ENCODE peak calls at places on chromosomes 11 and 22, in six cellular contexts. U is HCT116, B is gastrocnemius medialis, H is lower leg skin, G is K562, O is A549. P is an unnamed sample.

GRCh38 chr22:42805998-42806481 is 51.0 kb downstream of the ARFGAP3 start:
- DNase-seq in U (no peak), B (no peak), H (no peak), G (no peak), O (no peak), P (no peak)

GRCh38 chr22:41598081-41598480 is 8.4 kb upstream of the PMM1 start:
- DNase-seq in U (no peak), B (no peak), H (no peak), G (no peak), O (no peak), P (no peak)

GRCh38 chr11:326842-327580 is 6.4 kb upstream of the IFITM3 start:
- DNase-seq in U (no peak), B (peak), H (peak), G (peak), O (no peak), P (peak)

GRCh38 chr11:109196016-109196415 is 226.0 kb upstream of the C11orf87 start:
- DNase-seq in U (no peak), B (no peak), H (no peak), G (no peak), O (no peak), P (no peak)

GRCh38 chr22:41446057-41446501 is 522 bp downstream of the TOB2 start:
- DNase-seq in U (no peak), B (no peak), H (peak), G (peak), O (no peak), P (no peak)

GRCh38 chr11:15673408-15673811 is 558.7 kb downstream of the INSC start:
- DNase-seq in U (no peak), B (no peak), H (no peak), G (no peak), O (no peak), P (no peak)

GRCh38 chr11:128544625-128545024 is 42.7 kb downstream of the ETS1 start:
- DNase-seq in U (no peak), B (no peak), H (no peak), G (no peak), O (no peak), P (no peak)

GRCh38 chr11:61140416-61140815 is 20.8 kb downstream of the VPS37C start:
- DNase-seq in U (no peak), B (no peak), H (no peak), G (no peak), O (no peak), P (no peak)

GRCh38 chr11:61041755-61042518 is 60.4 kb upstream of the CD5 start:
- DNase-seq in U (no peak), B (no peak), H (no peak), G (no peak), O (peak), P (no peak)

GRCh38 chr11:13304655-13305340 is 27.2 kb downstream of the BMAL1 start:
- DNase-seq in U (no peak), B (peak), H (no peak), G (no peak), O (no peak), P (no peak)

GRCh38 chr11:68315581-68315920 is 3.2 kb downstream of the LRP5 start:
- DNase-seq in U (no peak), B (no peak), H (no peak), G (peak), O (no peak), P (no peak)

GRCh38 chr11:125401746-125402145 is 94.3 kb downstream of the FEZ1 start:
- DNase-seq in U (no peak), B (peak), H (no peak), G (no peak), O (no peak), P (peak)

GRCh38 chr11:8006349-8006977 is 19.3 kb downstream of the EIF3F start:
- DNase-seq in U (peak), B (peak), H (peak), G (peak), O (peak), P (no peak)

GRCh38 chr22:31957970-31958594 is 13.7 kb downstream of the YWHAH start:
- DNase-seq in U (no peak), B (no peak), H (no peak), G (no peak), O (no peak), P (no peak)

GRCh38 chr22:30685178-30685577 is 9.5 kb upstream of the OSBP2 start:
- DNase-seq in U (no peak), B (no peak), H (no peak), G (no peak), O (no peak), P (no peak)

GRCh38 chr22:49789289-49790141 is 38.2 kb downstream of the BRD1 start:
- DNase-seq in U (no peak), B (peak), H (peak), G (no peak), O (no peak), P (peak)

GRCh38 chr11:106399075-106399500 is 321.6 kb downstream of the AASDHPPT start:
- DNase-seq in U (peak), B (peak), H (peak), G (no peak), O (peak), P (peak)

GRCh38 chr11:102453286-102453797 is 777 bp upstream of the TMEM123 start:
- DNase-seq in U (no peak), B (no peak), H (peak), G (peak), O (no peak), P (peak)

GRCh38 chr11:17734986-17735822 is 623 bp downstream of the KCNC1 start:
- DNase-seq in U (no peak), B (no peak), H (no peak), G (peak), O (peak), P (peak)

GRCh38 chr11:6362185-6362867 is 27.9 kb upstream of the SMPD1 start:
- DNase-seq in U (no peak), B (peak), H (no peak), G (no peak), O (no peak), P (no peak)

GRCh38 chr11:61266602-61267001 is 25.6 kb downstream of the PGA5 start:
- DNase-seq in U (no peak), B (no peak), H (no peak), G (peak), O (peak), P (no peak)

GRCh38 chr11:57463596-57464342 is 3.4 kb downstream of the RTN4RL2 start:
- DNase-seq in U (no peak), B (no peak), H (no peak), G (no peak), O (no peak), P (no peak)

GRCh38 chr22:30474683-30475424 is 3.0 kb upstream of the SEC14L3 start:
- DNase-seq in U (no peak), B (no peak), H (no peak), G (no peak), O (no peak), P (no peak)

GRCh38 chr11:14454861-14455632 is 44.6 kb downstream of the COPB1 start:
- DNase-seq in U (no peak), B (no peak), H (no peak), G (peak), O (peak), P (no peak)

GRCh38 chr22:17106161-17106784 is 14.9 kb downstream of the TMEM121B start:
- DNase-seq in U (no peak), B (no peak), H (no peak), G (no peak), O (no peak), P (no peak)

GRCh38 chr22:48954781-48955311 is 872.8 kb downstream of the BRD1 start:
- DNase-seq in U (no peak), B (no peak), H (peak), G (peak), O (no peak), P (no peak)

GRCh38 chr11:63920126-63920869 is 3.3 kb upstream of the RCOR2 start:
- DNase-seq in U (no peak), B (peak), H (no peak), G (no peak), O (no peak), P (no peak)

GRCh38 chr22:42536166-42536565 is 16.6 kb upstream of the RRP7A start:
- DNase-seq in U (no peak), B (no peak), H (no peak), G (no peak), O (no peak), P (no peak)

GRCh38 chr22:47547239-47547661 is 784.8 kb downstream of the TBC1D22A start:
- DNase-seq in U (no peak), B (no peak), H (no peak), G (no peak), O (no peak), P (no peak)

GRCh38 chr11:49995559-49995958 is 13.2 kb upstream of the OR4C12 start:
- DNase-seq in U (peak), B (no peak), H (no peak), G (peak), O (peak), P (peak)

GRCh38 chr11:117643606-117644300 is 153.3 kb downstream of the DSCAML1 start:
- DNase-seq in U (no peak), B (no peak), H (no peak), G (no peak), O (no peak), P (no peak)

GRCh38 chr11:78339483-78339882 is 78.1 kb downstream of the GAB2 start:
- DNase-seq in U (no peak), B (no peak), H (no peak), G (peak), O (no peak), P (no peak)

GRCh38 chr11:118705111-118705741 is 25.8 kb upstream of the TREH start:
- DNase-seq in U (no peak), B (no peak), H (no peak), G (no peak), O (no peak), P (no peak)

GRCh38 chr11:48005133-48005532 is 24.8 kb downstream of the PTPRJ start:
- DNase-seq in U (no peak), B (no peak), H (no peak), G (no peak), O (no peak), P (no peak)

GRCh38 chr11:35077709-35078695 is 61.0 kb upstream of the CD44 start:
- DNase-seq in U (peak), B (no peak), H (no peak), G (no peak), O (peak), P (no peak)

GRCh38 chr11:127521413-127521812 is 520.8 kb upstream of the KIRREL3 start:
- DNase-seq in U (no peak), B (no peak), H (no peak), G (no peak), O (no peak), P (no peak)

GRCh38 chr11:121582296-121582695 is 129.5 kb upstream of the SORL1-AS1 start:
- DNase-seq in U (no peak), B (no peak), H (no peak), G (no peak), O (no peak), P (no peak)

GRCh38 chr11:71153005-71153395 is 99.4 kb downstream of the SHANK2 start:
- DNase-seq in U (no peak), B (no peak), H (no peak), G (no peak), O (peak), P (no peak)

GRCh38 chr11:82858556-82859091 is 41.6 kb downstream of the PRCP start:
- DNase-seq in U (no peak), B (no peak), H (no peak), G (no peak), O (peak), P (no peak)

DNA sequence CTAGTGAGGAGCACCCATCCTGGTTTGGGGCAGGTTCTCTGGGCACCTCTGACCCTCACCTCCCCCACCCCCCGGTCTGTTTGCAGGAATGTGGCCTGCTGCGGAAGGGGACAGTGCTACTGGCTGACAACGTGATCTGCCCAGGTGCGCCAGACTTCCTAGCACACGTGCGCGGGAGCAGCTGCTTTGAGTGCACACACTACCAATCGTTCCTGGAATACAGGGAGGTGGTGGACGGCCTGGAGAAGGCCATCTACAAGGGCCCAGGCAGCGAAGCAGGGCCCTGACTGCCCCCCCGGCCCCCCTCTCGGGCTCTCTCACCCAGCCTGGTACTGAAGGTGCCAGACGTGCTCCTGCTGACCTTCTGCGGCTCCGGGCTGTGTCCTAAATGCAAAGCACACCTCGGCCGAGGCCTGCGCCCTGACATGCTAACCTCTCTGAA is 26.9 kb upstream of the TXNRD2 start:
- DNase-seq in U (no peak), B (no peak), H (no peak), G (no peak), O (no peak), P (no peak)
- TF ChIP-seq POLR2A in U (no peak), B (no peak), H (no peak), G (peak), O (no peak), P (no peak)

DNA sequence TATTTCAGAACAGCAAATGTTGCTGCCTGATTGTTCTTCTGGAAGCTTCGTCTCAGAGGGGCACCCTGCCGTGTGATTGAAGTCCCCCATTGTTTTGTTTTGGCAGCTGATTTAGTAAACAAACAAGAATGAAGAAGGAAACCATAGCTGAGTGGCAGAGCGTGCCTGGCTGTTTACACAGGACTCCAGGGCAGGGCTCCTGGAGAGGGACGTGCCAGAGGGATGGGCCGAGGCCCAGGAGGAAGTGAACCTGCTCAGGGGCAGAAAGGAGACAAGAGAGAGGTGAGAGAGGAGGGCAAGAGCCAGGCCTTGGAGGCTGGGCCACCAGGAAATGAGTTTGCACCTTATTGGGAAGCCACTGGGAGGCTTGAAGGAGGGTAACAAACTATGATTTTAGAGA is 85.5 kb upstream of the B3GAT1 start:
- DNase-seq in U (no peak), B (no peak), H (no peak), G (no peak), O (no peak), P (no peak)
- TF ChIP-seq POLR2A in U (no peak), B (no peak), H (no peak), G (no peak), O (no peak), P (no peak)

GRCh38 chr11:96314326-96315050 is 28.5 kb downstream of the MAML2 start:
- DNase-seq in U (peak), B (no peak), H (no peak), G (no peak), O (peak), P (no peak)
- TF ChIP-seq POLR2A in U (no peak), B (no peak), H (no peak), G (no peak), O (no peak), P (no peak)

DNA sequence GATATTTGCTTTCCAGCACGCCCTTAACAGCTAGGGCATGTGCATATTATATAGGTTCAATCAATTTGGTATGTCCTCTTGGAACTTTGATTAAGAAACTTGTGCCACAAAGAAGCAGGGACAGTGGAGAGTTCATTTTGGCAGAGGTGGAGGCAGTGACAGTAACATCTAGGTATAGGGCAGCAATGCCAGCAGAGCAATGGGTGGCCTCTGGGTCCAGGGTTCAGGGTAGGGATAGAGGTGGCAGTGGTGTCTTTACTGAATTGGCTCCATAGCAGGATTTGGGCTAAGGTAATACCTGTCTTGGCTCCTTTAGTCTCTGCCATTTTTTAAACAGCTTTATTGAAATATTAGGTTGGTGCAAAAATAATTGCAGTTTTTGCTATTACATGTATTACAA is 24.4 kb upstream of the POLD3 start:
- DNase-seq in U (no peak), B (no peak), H (no peak), G (no peak), O (no peak), P (no peak)
- TF ChIP-seq POLR2A in U (no peak), B (no peak), H (no peak), G (no peak), O (no peak), P (no peak)

GRCh38 chr11:65636108-65636809 is 1.6 kb upstream of the SIPA1 start:
- DNase-seq in U (no peak), B (no peak), H (no peak), G (peak), O (no peak), P (no peak)

GRCh38 chr11:65634905-65635731 is 2.8 kb upstream of the SIPA1 start:
- DNase-seq in U (no peak), B (no peak), H (no peak), G (no peak), O (no peak), P (no peak)

GRCh38 chr11:65639623-65640482 is 2.0 kb downstream of the SIPA1 start:
- DNase-seq in U (no peak), B (peak), H (no peak), G (no peak), O (no peak), P (no peak)

GRCh38 chr11:65636810-65637557 is 917 bp upstream of the SIPA1 start:
- DNase-seq in U (no peak), B (no peak), H (no peak), G (no peak), O (no peak), P (no peak)

DNA sequence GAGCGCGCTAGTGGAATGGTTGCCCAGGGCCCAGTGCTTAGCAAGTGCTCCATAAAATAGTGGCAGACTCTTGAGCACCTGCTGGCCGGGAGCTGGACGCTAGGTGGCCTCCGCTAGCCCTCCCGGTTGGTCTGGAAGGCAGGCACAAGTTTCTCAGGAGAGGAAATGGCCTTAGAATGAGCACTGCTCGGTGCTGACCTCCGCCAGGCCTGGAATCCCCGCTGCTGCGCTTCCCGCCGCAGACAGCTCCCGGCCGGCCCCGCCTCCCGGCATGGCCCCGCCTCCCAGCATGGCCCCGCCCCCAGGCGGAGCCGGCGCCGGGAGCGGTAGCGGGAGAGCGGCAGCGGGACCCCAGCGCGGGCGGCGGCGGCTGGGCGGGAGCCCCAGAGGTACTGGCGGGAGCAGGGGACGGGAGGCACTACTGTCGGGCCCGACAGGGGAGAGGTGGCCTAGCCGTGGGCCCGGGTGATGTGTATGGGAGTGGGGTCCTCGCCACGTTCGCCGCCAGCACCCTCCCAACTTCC is at the start of gene SIPA1:
- DNase-seq in U (peak), B (peak), H (peak), G (peak), O (peak), P (peak)
- TF ChIP-seq POLR2A in U (peak), B (peak), H (no peak), G (peak), O (peak), P (peak)

GRCh38 chr22:29040385-29041275 is 21.0 kb downstream of the C22orf31 start:
- DNase-seq in U (peak), B (peak), H (peak), G (peak), O (peak), P (peak)
- TF ChIP-seq POLR2A in U (no peak), B (no peak), H (no peak), G (no peak), O (no peak), P (no peak)

DNA sequence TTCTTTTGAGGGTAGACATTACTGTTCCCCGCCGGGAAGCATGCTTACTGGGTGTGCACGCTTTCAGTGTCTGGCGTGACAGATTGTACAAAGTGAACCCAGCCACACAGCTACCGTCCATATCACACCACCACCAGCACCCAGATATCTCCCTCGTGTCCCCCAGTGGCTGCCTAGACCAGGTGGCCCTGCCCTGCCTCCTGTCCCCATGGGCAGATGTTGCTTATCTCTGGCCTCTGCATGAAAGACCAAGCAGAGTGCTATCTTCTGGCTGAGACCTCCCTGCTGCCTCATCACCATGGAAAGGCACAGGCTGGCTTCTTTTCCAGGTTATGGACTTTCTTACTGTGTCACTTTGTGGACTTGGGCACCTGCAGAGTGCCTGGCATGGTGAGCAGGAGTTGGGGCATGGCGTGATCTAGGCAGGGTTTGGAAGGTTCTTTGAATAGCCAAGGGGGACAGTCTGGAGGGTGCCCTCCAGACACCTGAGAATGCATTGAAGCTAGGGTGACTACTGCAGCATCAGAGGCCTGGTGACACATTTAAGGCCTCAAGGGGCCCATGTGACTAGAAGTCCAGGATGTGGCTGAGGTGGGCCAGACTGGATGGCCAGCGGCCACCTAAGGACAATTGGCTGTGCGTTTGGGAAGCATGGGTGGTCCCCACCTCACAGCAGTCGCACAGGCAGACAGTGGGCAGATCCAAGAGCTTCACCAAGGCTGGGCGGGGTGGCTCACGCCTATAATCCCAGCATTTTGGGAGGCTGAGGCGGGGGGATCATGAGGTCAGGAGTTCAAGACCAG is 4.7 kb downstream of the TANGO2 start:
- DNase-seq in U (no peak), B (no peak), H (no peak), G (peak), O (no peak), P (no peak)
- TF ChIP-seq POLR2A in U (no peak), B (no peak), H (no peak), G (no peak), O (no peak), P (no peak)

GRCh38 chr11:65083834-65084597 is at the start of the genes CDCA5 and ZFPL1:
- DNase-seq in U (peak), B (peak), H (peak), G (peak), O (peak), P (peak)
- TF ChIP-seq POLR2A in U (peak), B (peak), H (peak), G (peak), O (peak), P (peak)

GRCh38 chr22:27918351-27919221 is 470 bp downstream of the PITPNB start:
- DNase-seq in U (no peak), B (peak), H (peak), G (peak), O (peak), P (peak)
- TF ChIP-seq POLR2A in U (no peak), B (no peak), H (peak), G (no peak), O (peak), P (no peak)

P was measured in tibial nerve.